ENCODE peak calls at places on chromosomes 2 and 18, in six cellular contexts. N is stimulated activated CD8-positive, alpha-beta memory T cell treated with anti-CD3 and anti-CD28 coated beads, Interleukin-7, amount 100 ng/mL, for 4 hours; F is amygdala; X is GM12865; J is activated naive CD4-positive, alpha-beta T cell treated with Interleukin-2 at 50 U/mL for 16 hours; D is stimulated activated CD4-positive, alpha-beta T cell treated with anti-CD3 and anti-CD28 coated beads, Interleukin-1b, Interleukin-23, amount 100 ng/mL, for 4 hours. C is an unnamed sample.
A peak's percentile ranks its signal among the peaks of the same experiment; 100 is the strongest.

GRCh38 chr18:50401888-50402287 is 27.0 kb downstream of the SKA1 start:
- DNase-seq in X (no peak), N (no peak), D (no peak), F (no peak), J (no peak), C (no peak)

GRCh38 chr2:222320441-222321395 is 21.9 kb upstream of the PAX3 start:
- DNase-seq in F (no peak), N (no peak), X (no peak), D (no peak), J (no peak), C (no peak)

GRCh38 chr2:86039178-86039962 is 66.3 kb downstream of the POLR1A start:
- DNase-seq in D (no peak), J (no peak), F (no peak), X (no peak), N (no peak), C (no peak)

GRCh38 chr2:85702172-85702571 is 8.0 kb downstream of the GNLY start:
- DNase-seq in X (no peak), N (no peak), F (no peak), D (no peak), J (no peak), C (no peak)

GRCh38 chr2:219155054-219155644 is 5.5 kb downstream of the NHEJ1 start:
- DNase-seq in X (peak; percentile 73), J (peak; percentile 11), D (no peak), N (peak; percentile 31), F (no peak), C (no peak)

GRCh38 chr2:72104821-72105588 is 42.7 kb downstream of the CYP26B1 start:
- DNase-seq in J (no peak), X (no peak), D (no peak), N (no peak), F (no peak), C (no peak)

GRCh38 chr2:48692292-48692691 is 63.2 kb downstream of the LHCGR start:
- DNase-seq in D (no peak), J (no peak), X (no peak), F (no peak), N (no peak), C (no peak)

GRCh38 chr18:11849845-11850747 is 1.1 kb upstream of the CHMP1B start:
- DNase-seq in F (peak; percentile 52), N (peak; percentile 34), X (peak; percentile 5), J (peak; percentile 55), D (peak; percentile 9), C (no peak)

GRCh38 chr18:56812674-56813073 is 161.5 kb downstream of the WDR7 start:
- DNase-seq in F (no peak), X (no peak), J (no peak), D (no peak), N (no peak), C (no peak)

GRCh38 chr18:22165049-22165602 is 4.3 kb upstream of the GATA6 start:
- DNase-seq in J (no peak), X (no peak), N (no peak), D (no peak), F (no peak), C (no peak)

GRCh38 chr2:45780541-45781463 is 129.3 kb downstream of the PRKCE start:
- DNase-seq in N (no peak), F (no peak), X (peak; percentile 34), D (no peak), J (no peak), C (no peak)

GRCh38 chr2:86383844-86384243 is 46.4 kb upstream of the REEP1 start:
- DNase-seq in J (no peak), X (no peak), N (no peak), D (no peak), F (no peak), C (no peak)

GRCh38 chr2:62577994-62578836 is 72.2 kb upstream of the TMEM17 start:
- DNase-seq in D (no peak), J (no peak), N (no peak), X (no peak), F (no peak), C (no peak)

GRCh38 chr2:133843091-133843490 is 274.8 kb upstream of the NCKAP5 start:
- DNase-seq in J (no peak), X (no peak), F (no peak), N (no peak), D (no peak), C (no peak)

GRCh38 chr2:43387092-43388062 is 161.0 kb upstream of the ZFP36L2 start:
- DNase-seq in J (no peak), F (no peak), D (no peak), N (no peak), X (peak; percentile 89), C (no peak)

GRCh38 chr2:170694316-170694715 is 20.8 kb upstream of the SP5 start:
- DNase-seq in J (no peak), X (no peak), N (no peak), D (no peak), F (no peak), C (no peak)

GRCh38 chr2:189407161-189407943 is 33.9 kb upstream of the WDR75 start:
- DNase-seq in F (no peak), X (no peak), N (no peak), J (no peak), D (no peak), C (peak; percentile 40)

GRCh38 chr2:112665113-112665780 is 19.5 kb downstream of the SLC20A1 start:
- DNase-seq in F (no peak), X (no peak), D (no peak), N (no peak), J (no peak), C (no peak)

GRCh38 chr2:238720232-238720672 is 127.6 kb upstream of the TWIST2 start:
- DNase-seq in X (peak; percentile 38), F (no peak), N (no peak), D (peak; percentile 42), J (peak; percentile 30), C (no peak)

GRCh38 chr2:212535963-212536362 is 2.6 kb downstream of the ERBB4 start:
- DNase-seq in D (no peak), F (no peak), N (no peak), X (no peak), J (no peak), C (no peak)

GRCh38 chr2:68436270-68436669 is 30.8 kb downstream of the FBXO48 start:
- DNase-seq in N (no peak), F (no peak), J (no peak), D (no peak), X (no peak), C (no peak)

GRCh38 chr2:33380001-33380609 is 96.3 kb upstream of the RASGRP3 start:
- DNase-seq in N (no peak), F (no peak), X (peak; percentile 32), J (no peak), D (no peak), C (no peak)

GRCh38 chr2:3269425-3270094 is 108.1 kb downstream of the EIPR1 start:
- DNase-seq in X (no peak), D (no peak), F (no peak), J (no peak), N (no peak), C (no peak)

GRCh38 chr2:181008418-181008817 is 28.0 kb downstream of the UBE2E3 start:
- DNase-seq in D (no peak), J (no peak), N (no peak), X (no peak), F (no peak), C (no peak)

GRCh38 chr18:73842795-73843394 is 304.7 kb downstream of the FBXO15 start:
- DNase-seq in D (peak; percentile 21), J (peak; percentile 29), X (peak; percentile 47), F (no peak), N (no peak), C (no peak)

GRCh38 chr2:3324036-3324386 is 53.6 kb downstream of the EIPR1 start:
- DNase-seq in N (no peak), D (no peak), F (no peak), J (no peak), X (no peak), C (no peak)

GRCh38 chr2:223815186-223815883 is 22.0 kb downstream of the AP1S3 start:
- DNase-seq in F (no peak), D (no peak), X (no peak), J (no peak), N (no peak), C (peak; percentile 47)

GRCh38 chr2:157473585-157473984 is 29.7 kb upstream of the CYTIP start:
- DNase-seq in N (no peak), F (no peak), J (no peak), X (no peak), D (no peak), C (no peak)

GRCh38 chr18:8667846-8668245 is 37.5 kb upstream of the MTCL1 start:
- DNase-seq in D (no peak), X (no peak), F (no peak), J (no peak), N (no peak), C (no peak)

GRCh38 chr18:63924551-63924950 is 16.8 kb downstream of the SERPINB10 start:
- DNase-seq in F (no peak), D (no peak), X (no peak), J (no peak), N (no peak), C (no peak)

GRCh38 chr2:117958186-117958585 is 55.7 kb downstream of the CCDC93 start:
- DNase-seq in F (no peak), D (no peak), J (no peak), X (no peak), N (no peak), C (no peak)

GRCh38 chr2:200913654-200914053 is 24.5 kb downstream of the NIF3L1 start:
- DNase-seq in F (no peak), D (no peak), N (no peak), J (no peak), X (no peak), C (no peak)

GRCh38 chr2:176174850-176175728 is 13.4 kb upstream of the HOXD1 start:
- DNase-seq in F (peak; percentile 46), X (peak; percentile 9), N (no peak), J (no peak), D (no peak), C (peak; percentile 67)

GRCh38 chr18:3104190-3105054 is 91.5 kb upstream of the LPIN2 start:
- DNase-seq in J (no peak), F (no peak), D (no peak), N (no peak), X (no peak), C (no peak)

GRCh38 chr18:74489631-74490030 is 6.5 kb upstream of the CNDP2 start:
- DNase-seq in F (no peak), D (no peak), J (no peak), X (no peak), N (no peak), C (no peak)

GRCh38 chr18:47736376-47737140 is 193.9 kb downstream of the SMAD2 start:
- DNase-seq in X (no peak), D (no peak), J (no peak), N (no peak), F (no peak), C (no peak)

GRCh38 chr2:9287400-9288059 is 80.9 kb downstream of the ASAP2 start:
- DNase-seq in X (no peak), N (no peak), D (no peak), J (no peak), F (no peak), C (no peak)

C was measured in SK-N-MC.